ENCODE peak calls at places on chromosomes 12 and 14, in four cellular contexts. M, C, T and K are unnamed samples.

GRCh38 chr14:104146651-104147345 is 8.4 kb downstream of the KIF26A start:
- DNase-seq in C (no peak), T (no peak), M (no peak), K (no peak)

GRCh38 chr12:68001486-68002466 is 12.5 kb downstream of the IFNG-AS1 start:
- DNase-seq in C (no peak), M (peak; percentile 12), T (no peak), K (no peak)

GRCh38 chr12:76784600-76785051 is 20.7 kb downstream of the ZDHHC17 start:
- DNase-seq in T (no peak), C (no peak), M (no peak), K (peak; percentile 33)

GRCh38 chr14:93047187-93047586 is 68.5 kb downstream of the ITPK1 start:
- DNase-seq in C (no peak), T (no peak), M (no peak), K (no peak)

GRCh38 chr12:67726868-67727267 is 78.3 kb downstream of the DYRK2 start:
- DNase-seq in T (no peak), C (no peak), M (no peak), K (no peak)

GRCh38 chr12:93783827-93784226 is 106.7 kb downstream of the CRADD start:
- DNase-seq in T (no peak), C (no peak), M (no peak), K (no peak)

GRCh38 chr12:129911437-129912049 is 7.7 kb upstream of the TMEM132D start:
- DNase-seq in M (peak; percentile 93), T (peak; percentile 85), C (no peak), K (no peak)

GRCh38 chr12:49791700-49792099 is 36.5 kb downstream of the NCKAP5L start:
- DNase-seq in C (no peak), T (no peak), M (no peak), K (no peak)

GRCh38 chr14:24849471-24849870 is 200.5 kb downstream of the STXBP6 start:
- DNase-seq in C (no peak), M (no peak), T (no peak), K (no peak)

GRCh38 chr12:124588689-124589318 is 21.4 kb upstream of the NCOR2 start:
- DNase-seq in T (no peak), C (peak; percentile 73), M (no peak), K (no peak)

GRCh38 chr14:21669284-21669683 is 4.3 kb downstream of the OR4E1 start:
- DNase-seq in C (no peak), M (no peak), T (no peak), K (no peak)

GRCh38 chr14:23559010-23559920 is 3.2 kb downstream of the THTPA start:
- DNase-seq in M (peak; percentile 41), T (no peak), C (no peak), K (peak; percentile 27)

GRCh38 chr12:121673013-121673441 is 3.6 kb upstream of the MORN3 start:
- DNase-seq in C (no peak), M (peak; percentile 25), T (no peak), K (no peak)

GRCh38 chr14:23359722-23360447 is 5.1 kb downstream of the EFS start:
- DNase-seq in M (no peak), C (no peak), T (no peak), K (no peak)